ENCODE peak calls at places on chromosomes 6 and 20, in seven cellular contexts. Z is psoas muscle; N is astrocyte of the spinal cord; Q is CD8-positive, alpha-beta T cell; G is hepatocyte; B is left ventricle myocardium inferior; J is K562. D is an unnamed sample.
A peak's percentile ranks its signal among the peaks of the same experiment; 100 is the strongest.

GRCh38 chr20:58596244-58597010 is 54.7 kb upstream of the STX16 start:
- DNase-seq in N (no peak), Q (no peak), G (no peak), Z (no peak), B (no peak), J (no peak), D (no peak)

GRCh38 chr6:37626915-37627314 is 70.8 kb downstream of the MDGA1 start:
- DNase-seq in G (no peak), J (no peak), B (no peak), N (no peak), Z (no peak), Q (no peak), D (no peak)

GRCh38 chr6:105844275-105844848 is 241.8 kb upstream of the PRDM1 start:
- DNase-seq in Z (peak; percentile 67), N (no peak), Q (no peak), G (no peak), B (peak; percentile 64), J (no peak), D (no peak)

GRCh38 chr6:33570806-33571636 is 9.1 kb downstream of the BAK1 start:
- DNase-seq in Q (peak; percentile 87), B (peak; percentile 87), G (peak; percentile 90), N (peak; percentile 66), J (peak; percentile 93), Z (peak; percentile 88), D (peak; percentile 98)

GRCh38 chr6:20946037-20946436 is 411.8 kb downstream of the CDKAL1 start:
- DNase-seq in B (no peak), Q (no peak), J (no peak), G (no peak), Z (no peak), N (peak; percentile 72), D (peak; percentile 67)

GRCh38 chr6:14321992-14322772 is 204.6 kb downstream of the CD83 start:
- DNase-seq in B (peak; percentile 22), J (no peak), Z (no peak), N (no peak), G (peak; percentile 19), Q (no peak), D (no peak)

GRCh38 chr6:89146748-89147715 is 1.2 kb downstream of the PM20D2 start:
- DNase-seq in G (peak; percentile 31), Z (peak; percentile 70), B (no peak), N (peak; percentile 59), Q (no peak), J (no peak), D (peak; percentile 45)

GRCh38 chr6:140729521-140729920 is 1355.1 kb upstream of the CITED2 start:
- DNase-seq in G (no peak), N (no peak), Z (no peak), J (no peak), Q (no peak), B (no peak), D (no peak)

GRCh38 chr6:34027445-34027936 is 118.4 kb downstream of the GRM4 start:
- DNase-seq in J (peak; percentile 90), Z (peak; percentile 66), N (no peak), B (peak; percentile 25), G (peak; percentile 64), Q (peak; percentile 49), D (peak; percentile 49)

GRCh38 chr6:160767019-160767646 is 65.1 kb downstream of the PLG start:
- DNase-seq in G (peak; percentile 90), J (peak; percentile 31), B (peak; percentile 57), Z (peak; percentile 59), N (peak; percentile 52), Q (peak; percentile 10), D (peak; percentile 90)

GRCh38 chr6:107690864-107691661 is 133.1 kb downstream of the SCML4 start:
- DNase-seq in Z (no peak), B (no peak), N (peak; percentile 76), G (no peak), J (no peak), Q (no peak), D (no peak)

GRCh38 chr6:151502499-151502898 is 8.7 kb downstream of the CCDC170 start:
- DNase-seq in B (no peak), Q (no peak), G (no peak), J (no peak), Z (no peak), N (peak; percentile 28), D (no peak)

GRCh38 chr6:26187981-26188635 is 100.9 kb downstream of the HFE start:
- DNase-seq in B (no peak), N (no peak), J (peak; percentile 49), G (peak; percentile 60), Q (no peak), Z (peak; percentile 60), D (peak; percentile 86)

GRCh38 chr6:133108377-133108776 is 132.8 kb upstream of the EYA4 start:
- DNase-seq in J (no peak), G (no peak), B (no peak), N (no peak), Z (no peak), Q (no peak), D (no peak)

GRCh38 chr6:3847521-3847920 is 1.7 kb upstream of the FAM50B start:
- DNase-seq in B (no peak), N (no peak), Q (no peak), Z (no peak), G (no peak), J (no peak), D (no peak)

GRCh38 chr6:117907600-117908245 is 659 bp downstream of the SLC35F1 start:
- DNase-seq in J (no peak), B (no peak), Z (no peak), G (peak; percentile 36), N (no peak), Q (no peak), D (no peak)

GRCh38 chr6:101290346-101290745 is 103.2 kb upstream of the GRIK2 start:
- DNase-seq in G (no peak), J (no peak), N (peak; percentile 1), B (no peak), Q (no peak), Z (no peak), D (no peak)

GRCh38 chr6:71720705-71721104 is 165.6 kb upstream of the RIMS1 start:
- DNase-seq in J (no peak), G (peak; percentile 8), Z (no peak), B (no peak), Q (no peak), N (no peak), D (no peak)

GRCh38 chr6:137496392-137496767 is 2.2 kb upstream of the OLIG3 start:
- DNase-seq in G (no peak), J (no peak), Z (no peak), N (no peak), B (no peak), Q (no peak), D (no peak)

DNA sequence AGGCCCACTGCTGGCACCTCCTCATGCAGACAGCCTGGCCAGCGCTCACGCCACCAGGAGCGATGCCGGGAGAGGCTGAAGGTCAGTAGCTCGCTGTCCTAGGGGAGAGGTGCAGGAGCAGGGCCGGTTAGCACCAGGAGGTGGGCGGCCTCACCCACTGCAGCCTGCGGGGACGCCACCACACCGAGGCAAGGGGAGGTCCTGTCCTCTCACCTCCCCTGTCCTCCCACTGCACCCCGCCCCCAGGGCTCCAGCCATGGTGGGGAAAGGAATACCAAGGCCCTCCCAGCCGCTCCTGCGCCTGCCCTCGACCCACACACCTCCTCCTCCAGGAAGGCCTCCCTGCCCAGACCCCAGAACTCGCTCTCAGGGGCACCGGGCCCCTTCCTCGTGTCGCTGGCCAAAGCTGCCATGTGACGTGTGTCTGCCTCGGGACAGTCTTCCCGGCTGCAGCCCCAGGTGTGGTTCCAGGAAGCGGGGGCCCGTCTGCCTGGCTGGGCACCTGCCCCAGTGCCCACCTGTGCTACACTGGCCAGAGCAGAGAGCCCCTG is 6.5 kb downstream of the NKAIN4 start:
- DNase-seq in N (no peak), Z (no peak), B (no peak), G (no peak), J (no peak), Q (no peak), D (no peak)
- TF ChIP-seq CTCF in N (no peak), Z (no peak), B (no peak), G (no peak), J (no peak), Q (no peak), D (no peak)

DNA sequence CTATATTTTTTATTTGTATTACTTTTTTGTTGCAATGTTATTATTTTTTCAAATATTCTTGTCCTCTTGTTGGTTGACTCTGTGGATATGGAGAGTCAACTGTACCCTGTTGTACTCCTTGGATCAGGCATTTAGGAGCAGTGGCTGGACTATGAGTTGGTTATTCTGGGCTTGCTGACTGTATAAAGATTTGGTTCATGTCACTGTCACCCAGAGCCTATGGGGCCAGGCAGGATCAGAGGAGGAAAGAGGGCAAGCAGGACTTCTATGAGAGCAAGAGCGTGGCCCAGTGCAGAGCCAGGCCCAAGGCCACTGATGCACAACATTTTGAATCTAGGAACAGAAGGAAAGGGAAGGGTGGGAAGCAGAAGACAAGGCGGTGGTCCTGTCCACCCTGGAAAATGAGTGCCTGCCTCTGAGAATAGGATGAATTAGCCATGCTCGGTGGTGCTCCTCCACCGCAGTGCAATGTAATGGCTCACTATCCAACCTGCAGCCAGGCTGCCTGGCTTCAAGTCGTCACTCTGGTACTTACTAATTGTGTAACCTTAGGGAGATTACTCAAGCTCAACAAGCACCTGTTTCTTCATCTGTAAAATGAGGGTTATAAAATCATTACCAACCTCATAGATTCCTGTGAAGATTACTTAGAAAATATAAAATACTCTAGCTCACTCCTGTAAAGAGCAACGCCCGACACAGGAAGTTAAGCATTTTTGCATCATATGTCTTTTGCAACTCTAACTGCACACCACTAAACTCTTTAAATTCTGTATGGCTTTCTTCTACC is 192.1 kb downstream of the KCNQ5 start:
- DNase-seq in Z (peak; percentile 67), G (no peak), J (no peak), B (no peak), N (no peak), Q (no peak), D (no peak)
- H3K4me3 ChIP-seq in Z (no peak overlapping the region), G (no peak overlapping the region), J (no peak overlapping the region), B (no peak overlapping the region), N (no peak overlapping the region), Q (no peak overlapping the region), D (no peak overlapping the region)

GRCh38 chr6:18392346-18392877 is 5.3 kb downstream of the RNF144B start:
- DNase-seq in B (no peak), N (no peak), Q (no peak), J (no peak), Z (no peak), G (no peak), D (no peak)
- TF ChIP-seq CTCF in B (no peak), N (no peak), Q (no peak), J (no peak), Z (peak; percentile 20), G (no peak), D (no peak)

GRCh38 chr20:57474816-57475215 is 50.1 kb downstream of the CTCFL start:
- DNase-seq in G (no peak), Q (no peak), B (no peak), J (no peak), N (no peak), Z (no peak), D (no peak)
- H3K4me3 ChIP-seq in G (no peak overlapping the region), Q (no peak overlapping the region), B (no peak overlapping the region), J (no peak overlapping the region), N (no peak overlapping the region), Z (no peak overlapping the region), D (no peak overlapping the region)